ENCODE peak calls at places on chromosomes 13 and 19, in six cellular contexts. U, O, V, I, Z and G are unnamed samples.

GRCh38 chr19:38970664-38971532 is 4.6 kb downstream of the FBXO17 start:
- DNase-seq in I (no peak), Z (no peak), O (no peak), V (no peak), U (no peak), G (no peak)

GRCh38 chr13:43662976-43663375 is 123.8 kb downstream of the ENOX1 start:
- DNase-seq in O (no peak), Z (no peak), U (no peak), I (no peak), V (no peak), G (no peak)

GRCh38 chr13:76874466-76874865 is 11.7 kb downstream of the KCTD12 start:
- DNase-seq in O (no peak), V (no peak), U (no peak), Z (no peak), I (no peak), G (no peak)

GRCh38 chr13:27379694-27380596 is 44.5 kb upstream of the GTF3A start:
- DNase-seq in I (peak; percentile 84), V (no peak), Z (peak; percentile 38), U (peak; percentile 38), O (peak; percentile 31), G (peak; percentile 85)

GRCh38 chr13:27822258-27822872 is 30.1 kb downstream of the GSX1 start:
- DNase-seq in O (no peak), U (no peak), V (no peak), Z (no peak), I (no peak), G (no peak)

GRCh38 chr13:113869263-113869662 is 5.4 kb upstream of the GAS6 start:
- DNase-seq in Z (no peak), I (no peak), V (no peak), U (no peak), O (no peak), G (no peak)

GRCh38 chr13:67299731-67300130 is 69.6 kb upstream of the PCDH9 start:
- DNase-seq in O (no peak), I (peak; percentile 6), U (no peak), V (no peak), Z (no peak), G (no peak)

GRCh38 chr19:41563847-41564514 is 12.0 kb upstream of the CEACAM21 start:
- DNase-seq in O (no peak), I (no peak), V (no peak), U (no peak), Z (peak; percentile 46), G (no peak)

GRCh38 chr19:45547211-45547770 is 37.3 kb downstream of the OPA3 start:
- DNase-seq in I (no peak), U (no peak), O (no peak), V (no peak), Z (no peak), G (no peak)

GRCh38 chr13:101406787-101407186 is 9.5 kb downstream of the NALCN start:
- DNase-seq in U (no peak), I (no peak), V (no peak), Z (no peak), O (no peak), G (no peak)

GRCh38 chr13:73767747-73768315 is 366.4 kb downstream of the KLF12 start:
- DNase-seq in Z (peak; percentile 13), V (no peak), O (no peak), U (peak; percentile 11), I (no peak), G (no peak)